ENCODE peak calls at places on chromosomes 1 and 21, in eight cellular contexts. E is astrocyte of the spinal cord, B is RWPE1, X is progenitor cell of endocrine pancreas, G is hepatocyte, T is left ventricle myocardium inferior, L is spleen, H is foreskin fibroblast. Q is an unnamed sample.

GRCh38 chr1:200971955-200972711 is 51.4 kb downstream of the KIF21B start:
- DNase-seq in E (peak; percentile 40), B (peak; percentile 85), X (peak; percentile 67), G (peak; percentile 80), T (peak; percentile 56), L (peak; percentile 86), H (peak; percentile 15), Q (peak; percentile 71)

GRCh38 chr1:6691507-6691906 is 10.1 kb downstream of the DNAJC11 start:
- DNase-seq in E (no peak), B (no peak), X (no peak), G (no peak), T (no peak), L (no peak), H (no peak), Q (no peak)

GRCh38 chr1:151457911-151458882 is 1.1 kb downstream of the POGZ start:
- DNase-seq in E (peak; percentile 90), B (peak; percentile 86), X (peak; percentile 48), G (peak; percentile 86), T (peak; percentile 74), L (peak; percentile 92), H (peak; percentile 60), Q (peak; percentile 65)

GRCh38 chr1:237867380-237867888 is 23.3 kb downstream of the ZP4 start:
- DNase-seq in E (no peak), B (no peak), X (no peak), G (no peak), T (no peak), L (no peak), H (no peak), Q (no peak)

GRCh38 chr1:214581785-214582184 is 21.2 kb upstream of the CENPF start:
- DNase-seq in E (peak; percentile 91), B (peak; percentile 81), X (no peak), G (no peak), T (no peak), L (no peak), H (peak; percentile 90), Q (peak; percentile 9)

GRCh38 chr1:6962390-6962955 is 177.2 kb downstream of the CAMTA1 start:
- DNase-seq in E (no peak), B (peak; percentile 54), X (peak; percentile 52), G (peak; percentile 60), T (peak; percentile 50), L (no peak), H (no peak), Q (peak; percentile 91)

GRCh38 chr1:41023279-41023990 is 1.9 kb upstream of the SLFNL1 start:
- DNase-seq in E (no peak), B (no peak), X (no peak), G (no peak), T (no peak), L (peak; percentile 48), H (peak; percentile 12), Q (no peak)

GRCh38 chr1:2604156-2604853 is 17.7 kb downstream of the PRXL2B start:
- DNase-seq in E (no peak), B (no peak), X (no peak), G (no peak), T (no peak), L (peak; percentile 65), H (no peak), Q (no peak)

GRCh38 chr1:200346744-200347143 is 63.1 kb downstream of the ZNF281 start:
- DNase-seq in E (no peak), B (no peak), X (no peak), G (no peak), T (no peak), L (no peak), H (peak; percentile 47), Q (no peak)

GRCh38 chr1:236848274-236848925 is 53.3 kb downstream of the MTR start:
- DNase-seq in E (no peak), B (no peak), X (no peak), G (no peak), T (no peak), L (no peak), H (no peak), Q (no peak)

GRCh38 chr1:45769261-45769932 is 18.9 kb upstream of the IPP start:
- DNase-seq in E (peak; percentile 90), B (no peak), X (no peak), G (no peak), T (no peak), L (no peak), H (peak; percentile 28), Q (no peak)

GRCh38 chr1:172254521-172255222 is 165.8 kb upstream of the C1orf105 start:
- DNase-seq in E (peak; percentile 95), B (peak; percentile 71), X (no peak), G (no peak), T (no peak), L (no peak), H (peak; percentile 65), Q (no peak)

GRCh38 chr1:43563779-43564616 is 33.3 kb downstream of the PTPRF start:
- DNase-seq in E (no peak), B (no peak), X (no peak), G (peak; percentile 69), T (no peak), L (no peak), H (no peak), Q (no peak)

GRCh38 chr1:210049616-210050015 is 111.6 kb downstream of the SYT14 start:
- DNase-seq in E (no peak), B (no peak), X (no peak), G (no peak), T (no peak), L (no peak), H (peak; percentile 7), Q (no peak)
- TF ChIP-seq CTCF in E (no peak), B (no peak), X (no peak), G (no peak), T (no peak), L (no peak), H (no peak), Q (no peak)

DNA sequence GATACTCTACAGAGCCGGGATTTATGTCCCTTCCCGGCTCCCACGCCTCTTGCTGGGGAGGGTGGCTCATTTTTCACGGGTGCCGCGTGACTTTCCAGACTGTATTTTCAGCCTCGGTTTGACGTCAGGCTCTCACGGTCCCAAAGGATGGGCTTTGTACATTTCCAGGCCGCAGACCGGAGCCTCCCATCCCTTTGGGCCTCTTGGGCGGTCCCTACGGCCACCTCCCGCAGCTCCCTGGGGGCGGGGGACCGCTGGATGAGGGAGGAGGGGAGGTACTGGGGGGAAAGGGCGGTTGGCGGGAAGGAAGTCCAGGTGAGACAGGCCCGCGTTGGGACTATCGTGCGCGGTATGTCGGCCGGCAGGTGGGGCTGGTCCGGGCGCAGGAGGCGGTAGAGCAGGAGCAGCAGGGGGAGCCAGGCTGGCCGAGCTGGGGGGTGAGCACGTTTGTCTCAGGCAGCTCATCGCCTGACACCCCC is 17.9 kb downstream of the UBL4B start:
- DNase-seq in E (no peak), B (no peak), X (no peak), G (no peak), T (peak; percentile 26), L (peak; percentile 49), H (no peak), Q (peak; percentile 18)
- TF ChIP-seq CTCF in E (no peak), B (no peak), X (peak; percentile 47), G (peak; percentile 15), T (peak; percentile 37), L (no peak), H (peak; percentile 14), Q (peak; percentile 33)

GRCh38 chr1:25804244-25804963 is 4.4 kb downstream of the SELENON start:
- DNase-seq in E (no peak), B (peak; percentile 52), X (no peak), G (no peak), T (peak; percentile 4), L (no peak), H (no peak), Q (peak; percentile 67)
- TF ChIP-seq CTCF in E (no peak), B (no peak), X (no peak), G (no peak), T (no peak), L (no peak), H (no peak), Q (no peak)

GRCh38 chr1:231172411-231172810 is 10.6 kb downstream of the TRIM67 start:
- DNase-seq in E (no peak), B (no peak), X (no peak), G (no peak), T (peak; percentile 55), L (no peak), H (no peak), Q (no peak)

GRCh38 chr1:231166398-231166797 is 4.5 kb downstream of the TRIM67 start:
- DNase-seq in E (no peak), B (no peak), X (no peak), G (no peak), T (no peak), L (no peak), H (no peak), Q (no peak)

GRCh38 chr1:231171623-231172197 is 9.9 kb downstream of the TRIM67 start:
- DNase-seq in E (no peak), B (no peak), X (no peak), G (no peak), T (no peak), L (no peak), H (no peak), Q (no peak)

GRCh38 chr1:231165371-231165770 is 3.5 kb downstream of the TRIM67 start:
- DNase-seq in E (peak; percentile 33), B (no peak), X (no peak), G (no peak), T (no peak), L (no peak), H (no peak), Q (no peak)

DNA sequence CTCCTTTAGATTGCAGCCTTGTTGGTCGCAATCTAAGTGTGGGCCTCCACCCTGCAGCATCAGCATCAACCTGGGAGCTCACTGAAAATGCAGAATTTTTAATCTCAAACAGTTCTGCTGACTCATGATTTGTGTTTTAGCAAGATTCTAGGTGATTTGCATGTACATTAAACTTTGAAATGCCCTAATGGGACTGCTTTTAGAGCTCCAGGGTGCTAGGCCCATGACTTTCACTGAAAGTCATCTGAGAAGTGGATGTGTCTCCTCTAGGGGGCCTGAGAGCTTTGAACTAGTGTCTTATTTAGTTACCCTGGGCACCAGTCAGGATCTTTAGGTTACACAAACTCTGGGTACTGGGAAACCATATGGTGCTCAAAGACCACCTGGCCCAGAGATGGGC is 9.0 kb downstream of the TRIM67 start:
- DNase-seq in E (no peak), B (no peak), X (no peak), G (no peak), T (no peak), L (no peak), H (no peak), Q (no peak)
- TF ChIP-seq CTCF in E (peak; percentile 25), B (no peak), X (peak; percentile 25), G (no peak), T (no peak), L (no peak), H (no peak), Q (peak; percentile 15)

DNA sequence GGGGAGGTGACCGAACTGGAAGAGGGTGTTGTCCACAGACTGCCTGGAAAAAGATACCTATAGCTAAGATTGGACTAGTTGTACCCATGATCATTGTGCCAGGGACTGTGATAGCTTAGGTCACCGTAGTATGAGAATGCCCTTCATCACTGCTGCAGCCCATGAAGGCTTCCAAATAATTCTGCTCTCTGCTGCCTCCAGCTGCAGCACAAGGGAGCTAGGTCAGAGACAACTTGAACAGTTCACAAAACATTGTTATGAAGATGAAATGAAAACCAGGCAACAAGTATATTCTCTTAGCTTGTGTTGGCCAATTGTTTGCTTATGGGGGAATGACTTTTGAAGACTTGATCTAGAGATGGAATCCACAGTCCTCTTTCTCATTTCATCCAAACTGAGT is 246.7 kb downstream of the MRPL39 start:
- DNase-seq in E (no peak), B (no peak), X (no peak), G (no peak), T (no peak), L (no peak), H (no peak), Q (peak; percentile 10)
- TF ChIP-seq CTCF in E (peak; percentile 32), B (no peak), X (peak; percentile 8), G (no peak), T (no peak), L (no peak), H (peak; percentile 15), Q (peak; percentile 39)

GRCh38 chr1:26864610-26865480 is 1.9 kb downstream of the SFN start:
- DNase-seq in E (peak; percentile 99), B (peak; percentile 93), X (peak; percentile 94), G (peak; percentile 98), T (peak; percentile 97), L (peak; percentile 98), H (peak; percentile 99), Q (peak; percentile 95)
- TF ChIP-seq CTCF in E (peak; percentile 4), B (no peak), X (no peak), G (no peak), T (peak; percentile 13), L (peak; percentile 45), H (no peak), Q (no peak)

Q was measured in activated CD8-positive, alpha-beta T cell treated with anti-CD3 and anti-CD28 coated beads for 36 hours.